ENCODE peak calls at places on chromosomes 13 and 19, in four cellular contexts. D is K562, J is GM23338, O is PC-3. A is an unnamed sample.

GRCh38 chr19:39971380-39971841 is 446 bp downstream of the PSMC4 start:
- DNase-seq in D (peak), J (peak), O (no peak), A (no peak)

GRCh38 chr19:39177110-39177699 is 19.6 kb upstream of the NCCRP1 start:
- DNase-seq in D (no peak), O (no peak), J (no peak), A (no peak)

GRCh38 chr19:11164879-11165406 is 9.4 kb upstream of the SPC24 start:
- DNase-seq in D (no peak), O (no peak), J (no peak), A (no peak)

GRCh38 chr19:34120846-34121639 is 51.3 kb upstream of the LSM14A start:
- DNase-seq in D (peak), O (peak), J (peak), A (peak)

GRCh38 chr19:6765738-6766356 is 1.4 kb downstream of the SH2D3A start:
- DNase-seq in J (peak), D (no peak), O (peak), A (no peak)

GRCh38 chr19:29497241-29497640 is 28.6 kb upstream of the VSTM2B start:
- DNase-seq in D (no peak), O (no peak), J (no peak), A (no peak)

GRCh38 chr13:33178197-33178699 is 107.3 kb downstream of the STARD13 start:
- DNase-seq in D (no peak), O (no peak), J (no peak), A (peak)

GRCh38 chr13:35978607-35979316 is 152.4 kb downstream of the DCLK1 start:
- DNase-seq in J (peak), O (peak), D (peak), A (peak)

GRCh38 chr13:106597759-106598395 is 29.9 kb upstream of the ARGLU1 start:
- DNase-seq in D (no peak), O (no peak), J (no peak), A (no peak)

GRCh38 chr19:34733266-34733825 is 697 bp upstream of the ZNF181 start:
- DNase-seq in D (peak), O (no peak), J (peak), A (peak)

GRCh38 chr13:111893071-111893606 is 173.8 kb upstream of the SOX1 start:
- DNase-seq in O (no peak), J (peak), D (no peak), A (peak)

GRCh38 chr13:34420975-34421719 is 520.9 kb upstream of the NBEA start:
- DNase-seq in J (peak), D (no peak), O (peak), A (no peak)

GRCh38 chr19:11486661-11487503 is 6.0 kb upstream of the ELAVL3 start:
- DNase-seq in O (no peak), J (no peak), D (no peak), A (no peak)

GRCh38 chr13:29472317-29472961 is 123.0 kb downstream of the SLC7A1 start:
- DNase-seq in D (peak), J (peak), O (peak), A (peak)

GRCh38 chr13:40315416-40316064 is 350.9 kb downstream of the FOXO1 start:
- DNase-seq in D (no peak), J (no peak), O (no peak), A (no peak)

GRCh38 chr13:109204252-109204651 is 574.8 kb downstream of the MYO16 start:
- DNase-seq in D (no peak), J (no peak), O (no peak), A (no peak)

GRCh38 chr13:52156724-52157251 is 2.6 kb downstream of the NEK3 start:
- DNase-seq in O (no peak), D (no peak), J (peak), A (peak)

GRCh38 chr19:35048911-35049411 is 7.4 kb downstream of the HPN start:
- DNase-seq in O (no peak), J (no peak), D (no peak), A (no peak)

GRCh38 chr13:100438059-100438788 is 150.4 kb downstream of the GGACT start:
- DNase-seq in D (no peak), J (no peak), O (no peak), A (no peak)

GRCh38 chr13:29402168-29402621 is 193.3 kb downstream of the SLC7A1 start:
- DNase-seq in J (no peak), D (peak), O (peak), A (no peak)

GRCh38 chr13:67147257-67148218 is 82.6 kb downstream of the PCDH9 start:
- DNase-seq in D (no peak), J (peak), O (peak), A (no peak)

GRCh38 chr19:33373701-33374405 is at the start of gene CEBPG:
- DNase-seq in J (peak), D (peak), O (peak), A (peak)

GRCh38 chr19:45342911-45343310 is 2.4 kb downstream of the KLC3 start:
- DNase-seq in D (no peak), J (no peak), O (no peak), A (no peak)

GRCh38 chr19:19527371-19527656 is 1.4 kb upstream of the YJEFN3 start:
- DNase-seq in D (no peak), O (no peak), J (no peak), A (no peak)

GRCh38 chr19:19527674-19528625 is 761 bp upstream of the YJEFN3 start:
- DNase-seq in J (peak), D (no peak), O (no peak), A (no peak)

GRCh38 chr19:19524053-19524452 is 4.7 kb upstream of the YJEFN3 start:
- DNase-seq in D (no peak), J (no peak), O (no peak), A (no peak)

GRCh38 chr19:19526581-19527370 is 1.9 kb upstream of the YJEFN3 start:
- DNase-seq in D (no peak), J (no peak), O (no peak), A (no peak)

GRCh38 chr19:19525611-19526380 is 2.9 kb upstream of the YJEFN3 start:
- DNase-seq in J (peak), D (no peak), O (no peak), A (no peak)
- H3K27ac ChIP-seq in J (no peak), D (no peak), O (no peak), A (peak)

GRCh38 chr19:41990615-41991014 is 3.4 kb downstream of the ATP1A3 start:
- DNase-seq in O (no peak), D (no peak), J (no peak), A (no peak)
- TF ChIP-seq EZH2 in O (no peak), D (no peak), J (no peak), A (no peak)

DNA sequence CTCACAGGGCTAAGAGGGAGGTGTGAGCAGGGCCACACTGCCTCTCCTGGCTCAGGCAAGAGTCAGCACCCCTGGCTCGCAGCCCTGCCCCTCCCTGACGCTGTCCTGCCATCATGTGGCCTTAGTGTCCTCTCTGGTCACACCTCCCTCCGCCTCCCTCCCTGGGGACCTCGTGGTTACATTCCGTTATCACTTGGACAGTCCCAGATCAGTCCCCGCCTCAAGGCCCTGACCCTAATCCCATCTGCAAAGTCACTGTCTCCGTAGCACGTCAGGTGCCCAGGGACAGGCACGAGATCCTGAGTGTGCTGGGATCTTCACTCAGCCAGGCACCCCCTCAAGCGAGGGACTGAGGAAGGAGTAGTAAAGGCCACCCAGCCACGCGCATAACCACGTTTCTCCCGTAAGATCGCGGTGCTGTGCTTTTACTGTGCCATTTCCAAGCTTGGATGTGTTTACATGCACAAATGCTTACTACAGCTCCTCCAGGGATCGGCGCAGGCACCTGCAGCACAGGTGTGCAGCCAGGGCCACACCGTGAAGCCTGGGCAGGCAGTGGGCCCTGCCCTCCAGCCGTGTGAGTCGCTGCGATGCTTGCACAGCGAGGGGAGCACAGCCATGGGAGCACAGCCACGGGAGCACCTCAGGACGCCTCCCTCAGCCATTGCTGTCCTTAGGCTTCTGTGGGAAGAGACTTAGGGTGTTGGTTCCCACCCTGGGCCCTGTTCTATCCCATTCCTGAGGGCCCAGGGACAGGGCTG is 10.7 kb upstream of the TMEM255B start:
- DNase-seq in D (peak), O (no peak), J (no peak), A (no peak)
- H3K27ac ChIP-seq in D (no peak), O (no peak), J (no peak), A (no peak)

GRCh38 chr13:42229287-42229686 is 42.7 kb upstream of the AKAP11 start:
- DNase-seq in D (no peak), J (no peak), O (no peak), A (no peak)
- TF ChIP-seq EZH2 in D (no peak), J (no peak), O (no peak), A (no peak)

GRCh38 chr13:113400621-113401451 is 36.9 kb upstream of the GRTP1 start:
- DNase-seq in J (no peak), O (no peak), D (no peak), A (no peak)
- H3K27ac ChIP-seq in J (no peak), O (no peak), D (no peak), A (no peak)

GRCh38 chr19:13095934-13096890 is 6.4 kb downstream of the LYL1 start:
- DNase-seq in O (peak), D (peak), J (peak), A (no peak)
- TF ChIP-seq EZH2 in O (no peak), D (no peak), J (no peak), A (no peak)

DNA sequence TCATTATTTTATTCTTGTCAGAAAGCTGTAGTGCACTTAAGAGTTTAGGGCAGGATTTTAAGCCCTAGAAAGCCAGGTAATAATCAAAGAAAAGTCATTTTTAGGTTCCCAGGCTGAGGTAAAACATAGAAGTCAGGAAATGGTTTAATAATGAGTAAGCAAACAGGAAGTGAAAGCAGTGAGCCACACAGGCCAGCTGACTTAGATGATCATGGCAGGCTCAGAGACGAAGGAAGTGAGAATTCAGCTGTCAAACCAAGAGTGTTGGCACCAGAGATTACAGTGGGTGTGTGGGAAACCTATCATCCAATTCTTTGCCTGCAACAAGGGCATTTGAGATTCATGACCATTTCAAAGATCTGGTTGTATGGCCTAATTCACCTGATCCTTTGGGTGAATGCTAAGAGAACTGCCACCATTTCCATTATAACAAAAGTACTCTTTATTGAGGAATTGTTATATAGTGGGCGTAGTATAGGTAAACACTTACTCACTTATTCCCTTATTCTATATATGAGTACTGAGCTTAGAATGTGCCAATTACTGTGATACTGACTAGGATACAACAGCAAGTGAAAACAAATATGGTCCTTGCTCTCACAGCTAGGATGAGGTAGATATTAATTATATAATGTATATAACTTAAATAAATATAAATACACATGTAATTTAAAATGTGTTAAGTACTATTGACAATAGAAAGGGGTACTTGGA is 103.7 kb upstream of the EDNRB start:
- DNase-seq in J (no peak), D (no peak), O (peak), A (peak)
- H3K27ac ChIP-seq in J (no peak), D (no peak), O (peak), A (no peak)